ENCODE peak calls at places on chromosomes 7 and 10, in five cellular contexts. One of them, this sample, is unnamed.

GRCh38 chr10:102718220-102718619 is 3.8 kb downstream of the SFXN2 start:
- DNase-seq in K562: no peak
- DNase-seq in HepG2: peak
- DNase-seq in H1: no peak
- DNase-seq in GM12878: no peak
- DNase-seq in this sample: no peak

GRCh38 chr10:31153692-31154091 is 122.0 kb upstream of the ZNF438 start:
- DNase-seq in K562: no peak
- DNase-seq in HepG2: no peak
- DNase-seq in H1: no peak
- DNase-seq in GM12878: no peak
- DNase-seq in this sample: no peak

GRCh38 chr10:102800601-102801335 is 36.4 kb downstream of the CYP17A1 start:
- DNase-seq in K562: no peak
- DNase-seq in HepG2: no peak
- DNase-seq in H1: no peak
- DNase-seq in GM12878: no peak
- DNase-seq in this sample: no peak

GRCh38 chr10:68562666-68563522 is 2.8 kb downstream of the TET1 start:
- DNase-seq in K562: peak
- DNase-seq in HepG2: no peak
- DNase-seq in H1: no peak
- DNase-seq in GM12878: no peak
- DNase-seq in this sample: no peak

GRCh38 chr7:112572669-112573301 is 92.0 kb downstream of the LSMEM1 start:
- DNase-seq in K562: no peak
- DNase-seq in HepG2: peak
- DNase-seq in H1: no peak
- DNase-seq in GM12878: no peak
- DNase-seq in this sample: no peak

GRCh38 chr10:101952196-101952595 is 103.8 kb downstream of the ARMH3 start:
- DNase-seq in K562: no peak
- DNase-seq in HepG2: no peak
- DNase-seq in H1: no peak
- DNase-seq in GM12878: no peak
- DNase-seq in this sample: no peak

GRCh38 chr10:79095316-79095715 is 26.6 kb downstream of the ZMIZ1 start:
- DNase-seq in K562: no peak
- DNase-seq in HepG2: no peak
- DNase-seq in H1: no peak
- DNase-seq in GM12878: no peak
- DNase-seq in this sample: no peak

GRCh38 chr7:68511281-68511680 is 1087.0 kb upstream of the AUTS2 start:
- DNase-seq in K562: no peak
- DNase-seq in HepG2: no peak
- DNase-seq in H1: no peak
- DNase-seq in GM12878: no peak
- DNase-seq in this sample: no peak

GRCh38 chr10:13117842-13118783 is 18.1 kb downstream of the OPTN start:
- DNase-seq in K562: no peak
- DNase-seq in HepG2: no peak
- DNase-seq in H1: no peak
- DNase-seq in GM12878: no peak
- DNase-seq in this sample: no peak

GRCh38 chr10:62384447-62385081 is 10.4 kb downstream of the ZNF365 start:
- DNase-seq in K562: no peak
- DNase-seq in HepG2: no peak
- DNase-seq in H1: no peak
- DNase-seq in GM12878: no peak
- DNase-seq in this sample: no peak

GRCh38 chr10:11906714-11907113 is 83.6 kb downstream of the PROSER2 start:
- DNase-seq in K562: no peak
- DNase-seq in HepG2: no peak
- DNase-seq in H1: no peak
- DNase-seq in GM12878: no peak
- DNase-seq in this sample: no peak

GRCh38 chr7:135743907-135744789 is 4.5 kb downstream of the FAM180A start:
- DNase-seq in K562: no peak
- DNase-seq in HepG2: no peak
- DNase-seq in H1: no peak
- DNase-seq in GM12878: no peak
- DNase-seq in this sample: no peak

GRCh38 chr7:55440040-55440690 is 75.0 kb downstream of the LANCL2 start:
- DNase-seq in K562: no peak
- DNase-seq in HepG2: no peak
- DNase-seq in H1: no peak
- DNase-seq in GM12878: no peak
- DNase-seq in this sample: no peak

GRCh38 chr7:81053623-81054022 is 134.8 kb upstream of the SEMA3C start:
- DNase-seq in K562: no peak
- DNase-seq in HepG2: peak
- DNase-seq in H1: no peak
- DNase-seq in GM12878: no peak
- DNase-seq in this sample: peak

GRCh38 chr7:87625101-87625500 is 3.1 kb upstream of the RUNDC3B start:
- DNase-seq in K562: no peak
- DNase-seq in HepG2: no peak
- DNase-seq in H1: no peak
- DNase-seq in GM12878: no peak
- DNase-seq in this sample: no peak

GRCh38 chr7:40880581-40880980 is 745.8 kb downstream of the SUGCT start:
- DNase-seq in K562: no peak
- DNase-seq in HepG2: no peak
- DNase-seq in H1: no peak
- DNase-seq in GM12878: no peak
- DNase-seq in this sample: no peak

GRCh38 chr10:78553792-78554191 is 515.0 kb upstream of the ZMIZ1 start:
- DNase-seq in K562: no peak
- DNase-seq in HepG2: no peak
- DNase-seq in H1: no peak
- DNase-seq in GM12878: no peak
- DNase-seq in this sample: no peak

GRCh38 chr7:124718032-124718766 is 47.4 kb downstream of the GPR37 start:
- DNase-seq in K562: no peak
- DNase-seq in HepG2: peak
- DNase-seq in H1: no peak
- DNase-seq in GM12878: no peak
- DNase-seq in this sample: no peak

GRCh38 chr10:90602815-90603600 is 254.8 kb downstream of the HTR7 start:
- DNase-seq in K562: no peak
- DNase-seq in HepG2: no peak
- DNase-seq in H1: no peak
- DNase-seq in GM12878: no peak
- DNase-seq in this sample: no peak

GRCh38 chr10:84265378-84265777 is 20.5 kb downstream of the RGR start:
- DNase-seq in K562: no peak
- DNase-seq in HepG2: no peak
- DNase-seq in H1: no peak
- DNase-seq in GM12878: no peak
- DNase-seq in this sample: no peak

GRCh38 chr10:50375745-50376144 is 124.4 kb upstream of the ASAH2 start:
- DNase-seq in K562: no peak
- DNase-seq in HepG2: no peak
- DNase-seq in H1: no peak
- DNase-seq in GM12878: no peak
- DNase-seq in this sample: no peak

GRCh38 chr10:78288716-78289115 is 255.1 kb downstream of the RPS24 start:
- DNase-seq in K562: no peak
- DNase-seq in HepG2: no peak
- DNase-seq in H1: no peak
- DNase-seq in GM12878: no peak
- DNase-seq in this sample: no peak

GRCh38 chr7:123633553-123633952 is 22.1 kb upstream of the LMOD2 start:
- DNase-seq in K562: no peak
- DNase-seq in HepG2: no peak
- DNase-seq in H1: no peak
- DNase-seq in GM12878: no peak
- DNase-seq in this sample: no peak

GRCh38 chr7:75758491-75758890 is 13.5 kb downstream of the CCL26 start:
- DNase-seq in K562: no peak
- DNase-seq in HepG2: no peak
- DNase-seq in H1: no peak
- DNase-seq in GM12878: no peak
- DNase-seq in this sample: no peak

GRCh38 chr10:44306147-44306710 is 78.7 kb downstream of the CXCL12 start:
- DNase-seq in K562: no peak
- DNase-seq in HepG2: no peak
- DNase-seq in H1: no peak
- DNase-seq in GM12878: no peak
- DNase-seq in this sample: no peak

GRCh38 chr10:116084166-116084565 is 188.8 kb downstream of the GFRA1 start:
- DNase-seq in K562: no peak
- DNase-seq in HepG2: no peak
- DNase-seq in H1: no peak
- DNase-seq in GM12878: no peak
- DNase-seq in this sample: no peak

GRCh38 chr7:151249034-151249731 is 689 bp upstream of the SMARCD3 start:
- DNase-seq in K562: peak
- DNase-seq in HepG2: no peak
- DNase-seq in H1: no peak
- DNase-seq in GM12878: no peak
- DNase-seq in this sample: peak

GRCh38 chr7:81652225-81652624 is 117.6 kb downstream of the HGF start:
- DNase-seq in K562: no peak
- DNase-seq in HepG2: no peak
- DNase-seq in H1: no peak
- DNase-seq in GM12878: no peak
- DNase-seq in this sample: no peak

GRCh38 chr7:99383203-99383602 is 8.7 kb downstream of the ARPC1B start:
- DNase-seq in K562: no peak
- DNase-seq in HepG2: no peak
- DNase-seq in H1: no peak
- DNase-seq in GM12878: no peak
- DNase-seq in this sample: no peak

GRCh38 chr7:99379043-99379577 is 4.6 kb downstream of the ARPC1B start:
- DNase-seq in K562: no peak
- DNase-seq in HepG2: no peak
- DNase-seq in H1: no peak
- DNase-seq in GM12878: peak
- DNase-seq in this sample: peak

GRCh38 chr7:99381664-99382075 is 7.1 kb downstream of the ARPC1B start:
- DNase-seq in K562: no peak
- DNase-seq in HepG2: peak
- DNase-seq in H1: no peak
- DNase-seq in GM12878: no peak
- DNase-seq in this sample: no peak

GRCh38 chr7:99380032-99380822 is 5.7 kb downstream of the ARPC1B start:
- DNase-seq in K562: peak
- DNase-seq in HepG2: no peak
- DNase-seq in H1: no peak
- DNase-seq in GM12878: peak
- DNase-seq in this sample: no peak

DNA sequence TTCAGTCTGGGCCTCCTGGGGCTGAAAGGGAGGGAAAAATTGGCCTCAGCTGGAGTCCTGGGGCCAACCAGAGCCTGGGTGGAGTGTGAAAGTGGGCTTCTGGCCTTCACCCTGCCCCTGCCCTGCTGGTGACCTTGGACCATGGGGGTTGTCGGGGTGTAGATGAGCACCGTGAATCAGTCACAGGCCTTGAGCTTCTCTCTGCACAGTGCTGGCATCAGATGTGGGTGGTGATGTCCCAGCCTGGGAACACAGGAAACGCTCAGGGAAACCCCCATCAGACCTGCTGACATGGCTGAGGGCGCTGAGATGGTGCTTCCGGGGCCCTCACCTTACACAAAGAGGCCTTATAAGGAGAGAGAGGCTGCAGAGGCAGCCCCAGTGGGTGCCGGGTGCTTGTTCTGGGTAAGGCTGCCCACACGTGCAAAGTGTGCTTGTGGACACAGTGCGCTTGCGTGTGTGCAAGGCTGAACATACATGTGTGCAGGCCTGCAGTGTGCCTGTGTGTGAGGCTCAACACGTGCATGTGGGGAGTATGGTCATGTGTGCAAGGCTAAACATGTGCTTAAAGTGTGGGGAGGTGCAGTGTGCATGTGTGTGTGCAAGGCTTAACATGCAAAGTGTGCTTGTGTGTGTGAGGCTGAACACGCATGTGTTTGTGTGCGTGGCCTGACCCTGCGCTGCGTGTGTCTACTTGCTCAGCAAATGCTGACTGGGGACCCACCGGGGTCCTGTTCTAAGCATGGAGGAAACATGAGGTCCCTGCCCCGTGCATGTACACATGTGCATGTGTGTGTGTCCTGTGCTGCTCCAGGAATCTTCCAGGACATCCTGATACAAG is 6.5 kb downstream of the ARPC1B start:
- DNase-seq in K562: no peak
- DNase-seq in HepG2: peak
- DNase-seq in H1: no peak
- DNase-seq in GM12878: peak
- DNase-seq in this sample: no peak
- TF ChIP-seq HDAC2 in K562: no peak
- TF ChIP-seq HDAC2 in HepG2: no peak
- TF ChIP-seq HDAC2 in H1: no peak
- TF ChIP-seq HDAC2 in GM12878: no peak
- TF ChIP-seq HDAC2 in this sample: no peak

GRCh38 chr10:110141747-110142625 is 65.4 kb upstream of the MXI1 start:
- DNase-seq in K562: no peak
- DNase-seq in HepG2: peak
- DNase-seq in H1: no peak
- DNase-seq in GM12878: no peak
- DNase-seq in this sample: no peak
- TF ChIP-seq HDAC2 in K562: no peak
- TF ChIP-seq HDAC2 in HepG2: no peak
- TF ChIP-seq HDAC2 in H1: no peak
- TF ChIP-seq HDAC2 in GM12878: no peak
- TF ChIP-seq HDAC2 in this sample: no peak

DNA sequence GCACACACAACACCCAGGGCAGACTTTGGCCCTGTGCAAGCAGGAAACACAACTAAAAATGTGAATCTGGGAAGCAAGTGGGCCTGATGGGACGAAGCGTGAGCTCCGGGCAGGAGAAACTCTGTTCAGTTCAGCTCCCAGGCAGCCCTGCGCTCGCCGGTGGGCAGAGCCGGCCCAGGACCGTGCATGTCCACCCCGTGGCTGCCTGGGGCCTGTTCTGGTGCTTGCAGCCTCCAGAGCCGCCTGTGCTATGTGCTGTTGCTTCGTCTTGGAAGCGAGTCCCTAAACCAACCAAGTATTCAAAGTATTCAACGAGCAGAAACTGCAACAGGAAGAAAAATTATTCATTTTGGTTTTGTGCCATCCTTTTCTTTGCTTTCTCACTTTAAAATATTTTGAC is 45.9 kb downstream of the VIPR2 start:
- DNase-seq in K562: no peak
- DNase-seq in HepG2: no peak
- DNase-seq in H1: no peak
- DNase-seq in GM12878: no peak
- DNase-seq in this sample: no peak
- TF ChIP-seq HDAC2 in K562: no peak
- TF ChIP-seq HDAC2 in HepG2: no peak
- TF ChIP-seq HDAC2 in H1: no peak
- TF ChIP-seq HDAC2 in GM12878: no peak
- TF ChIP-seq HDAC2 in this sample: no peak

GRCh38 chr10:72243822-72244437 is 27.9 kb upstream of the ASCC1 start:
- DNase-seq in K562: no peak
- DNase-seq in HepG2: no peak
- DNase-seq in H1: no peak
- DNase-seq in GM12878: no peak
- DNase-seq in this sample: peak
- TF ChIP-seq HDAC2 in K562: peak
- TF ChIP-seq HDAC2 in HepG2: no peak
- TF ChIP-seq HDAC2 in H1: no peak
- TF ChIP-seq HDAC2 in GM12878: no peak
- TF ChIP-seq HDAC2 in this sample: no peak

GRCh38 chr10:5284311-5285057 is 80.3 kb upstream of the UCN3 start:
- DNase-seq in K562: peak
- DNase-seq in HepG2: no peak
- DNase-seq in H1: no peak
- DNase-seq in GM12878: no peak
- DNase-seq in this sample: peak
- TF ChIP-seq HDAC2 in K562: no peak
- TF ChIP-seq HDAC2 in HepG2: no peak
- TF ChIP-seq HDAC2 in H1: no peak
- TF ChIP-seq HDAC2 in GM12878: no peak
- TF ChIP-seq HDAC2 in this sample: no peak